ENCODE peak calls at places on chromosomes 1 and 21, in seven cellular contexts. Q is stomach, A is pancreas, E is left ventricle myocardium inferior, B is colonic mucosa, H is mesendoderm, I is AG04450. C is an unnamed sample.

GRCh38 chr1:156489166-156489934 is 11.2 kb downstream of the MEF2D start:
- DNase-seq in Q (no peak), A (no peak), E (peak), B (no peak), H (peak), I (no peak), C (no peak)

GRCh38 chr1:32724678-32725594 is 22.4 kb upstream of the SYNC start:
- DNase-seq in Q (peak), A (no peak), E (peak), B (peak), H (peak), I (peak), C (no peak)

GRCh38 chr1:175506081-175506480 is 237.3 kb downstream of the TNR start:
- DNase-seq in Q (no peak), A (no peak), E (no peak), B (no peak), H (no peak), I (no peak), C (no peak)

GRCh38 chr1:67616394-67616985 is 68.5 kb upstream of the GADD45A start:
- DNase-seq in Q (no peak), A (no peak), E (no peak), B (no peak), H (peak), I (no peak), C (no peak)

GRCh38 chr1:226772456-226773139 is 33.5 kb upstream of the ITPKB start:
- DNase-seq in Q (no peak), A (no peak), E (no peak), B (no peak), H (no peak), I (no peak), C (no peak)

GRCh38 chr1:150477733-150478132 is 9.5 kb upstream of the TARS2 start:
- DNase-seq in Q (no peak), A (no peak), E (no peak), B (no peak), H (no peak), I (peak), C (no peak)

GRCh38 chr1:156320560-156320959 is 17.5 kb downstream of the CCT3 start:
- DNase-seq in Q (no peak), A (no peak), E (no peak), B (no peak), H (no peak), I (no peak), C (no peak)

GRCh38 chr1:186819563-186819962 is 9.2 kb upstream of the PLA2G4A start:
- DNase-seq in Q (no peak), A (no peak), E (no peak), B (no peak), H (no peak), I (no peak), C (no peak)

GRCh38 chr1:81699234-81699633 is 101.5 kb upstream of the ADGRL2 start:
- DNase-seq in Q (no peak), A (no peak), E (no peak), B (no peak), H (peak), I (no peak), C (no peak)

GRCh38 chr21:31520506-31521163 is 138.9 kb upstream of the SOD1 start:
- DNase-seq in Q (no peak), A (no peak), E (no peak), B (no peak), H (no peak), I (peak), C (no peak)

GRCh38 chr21:41746744-41747006 is 20.2 kb downstream of the RIPK4 start:
- DNase-seq in Q (no peak), A (no peak), E (no peak), B (no peak), H (no peak), I (no peak), C (no peak)

GRCh38 chr1:37723390-37724078 is 31.2 kb downstream of the CDCA8 start:
- DNase-seq in Q (no peak), A (no peak), E (no peak), B (no peak), H (peak), I (no peak), C (no peak)

GRCh38 chr1:198656500-198656932 is 17.7 kb downstream of the PTPRC start:
- DNase-seq in Q (peak), A (no peak), E (no peak), B (peak), H (no peak), I (no peak), C (no peak)

GRCh38 chr21:42227909-42228708 is 9.2 kb downstream of the ABCG1 start:
- DNase-seq in Q (peak), A (no peak), E (peak), B (peak), H (peak), I (peak), C (no peak)

DNA sequence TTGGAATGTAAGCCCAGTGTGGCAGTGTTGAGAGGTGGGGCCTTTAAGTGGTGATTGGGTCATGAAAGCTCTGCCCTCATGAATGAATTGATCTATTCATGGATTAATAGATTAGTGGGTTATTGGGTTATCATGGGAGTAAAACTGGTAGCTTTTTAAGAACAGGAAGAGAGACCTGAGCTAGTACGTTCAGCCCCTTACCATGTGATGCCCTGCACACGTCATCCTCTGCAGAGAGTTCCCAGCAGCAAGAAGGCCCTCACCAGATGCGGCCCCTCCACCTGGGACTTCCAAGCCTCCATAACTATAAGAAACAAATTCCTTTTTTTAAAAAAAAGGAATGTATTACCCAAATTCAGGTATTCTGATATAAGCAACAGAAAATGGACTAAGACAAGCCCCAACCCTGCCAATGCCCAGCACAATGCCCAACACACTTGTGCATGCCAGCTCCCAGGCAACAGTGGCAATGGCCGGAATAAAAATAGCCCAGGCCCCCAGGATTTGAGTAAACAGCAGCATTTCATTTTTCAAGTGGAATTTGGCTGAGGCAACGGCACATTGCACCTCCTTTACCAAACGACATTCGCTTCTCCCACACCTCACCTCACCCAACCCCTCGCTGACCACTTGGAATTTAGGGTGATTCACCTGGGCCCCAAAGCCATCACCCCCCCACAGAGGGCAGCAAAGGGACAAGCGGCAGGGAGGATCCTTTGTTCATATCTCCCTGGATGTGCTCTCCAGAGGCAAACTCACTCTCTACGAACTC is 215.9 kb downstream of the TOMM20 start:
- DNase-seq in Q (peak), A (no peak), E (no peak), B (no peak), H (no peak), I (no peak), C (no peak)
- H3K27ac ChIP-seq in Q (peak), A (no peak), E (peak), B (no peak), H (no peak), I (no peak), C (no peak)

DNA sequence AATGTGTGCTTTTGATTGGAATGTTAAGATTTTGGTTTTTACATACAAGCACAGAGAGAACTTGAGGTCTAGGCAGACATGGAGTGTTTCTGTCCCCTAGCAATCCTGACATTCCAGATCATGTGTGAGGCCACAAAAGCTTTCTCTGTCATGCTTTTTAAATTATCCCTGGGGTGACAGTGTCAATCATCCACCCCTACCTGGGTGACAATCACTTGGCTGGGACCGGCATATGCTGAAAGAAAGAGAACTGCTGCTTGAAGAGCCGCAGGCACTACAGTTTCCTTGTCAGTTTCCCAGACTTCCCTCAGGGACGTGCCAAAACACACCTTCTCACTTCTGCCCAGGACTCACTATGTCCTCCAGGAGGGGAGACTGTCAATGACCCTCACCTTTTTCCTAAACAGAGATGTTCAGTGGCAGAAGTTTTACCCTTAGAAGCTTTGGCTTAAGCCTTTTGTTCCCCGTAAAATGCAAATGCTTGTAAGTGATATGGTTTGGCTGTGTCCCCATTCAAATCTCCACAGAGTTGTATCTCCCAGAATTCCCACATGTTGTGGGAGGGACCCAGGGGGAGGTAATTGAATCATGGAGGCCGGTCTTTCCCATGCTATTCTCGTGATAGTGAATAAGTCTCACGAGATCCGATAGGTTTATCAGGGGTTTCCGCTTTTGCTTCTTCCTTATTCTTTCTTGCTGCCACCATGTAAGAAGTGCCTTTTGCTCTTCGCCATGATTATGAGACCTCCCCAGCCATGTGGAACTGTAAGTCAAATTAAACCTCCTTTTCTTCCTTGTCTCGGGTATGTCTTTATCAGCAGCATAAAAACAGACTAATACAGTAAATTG is 217.4 kb downstream of the FGGY start:
- DNase-seq in Q (no peak), A (no peak), E (no peak), B (no peak), H (no peak), I (no peak), C (no peak)
- H3K4me3 ChIP-seq in Q (no peak), A (no peak), E (no peak), B (no peak), H (no peak), I (no peak), C (no peak)

GRCh38 chr21:34345091-34345871 is 18.5 kb upstream of the KCNE2 start:
- DNase-seq in Q (no peak), A (no peak), E (peak), B (no peak), H (no peak), I (no peak), C (no peak)
- H3K27ac ChIP-seq in Q (peak), A (no peak), E (peak), B (peak), H (no peak), I (peak), C (no peak)

DNA sequence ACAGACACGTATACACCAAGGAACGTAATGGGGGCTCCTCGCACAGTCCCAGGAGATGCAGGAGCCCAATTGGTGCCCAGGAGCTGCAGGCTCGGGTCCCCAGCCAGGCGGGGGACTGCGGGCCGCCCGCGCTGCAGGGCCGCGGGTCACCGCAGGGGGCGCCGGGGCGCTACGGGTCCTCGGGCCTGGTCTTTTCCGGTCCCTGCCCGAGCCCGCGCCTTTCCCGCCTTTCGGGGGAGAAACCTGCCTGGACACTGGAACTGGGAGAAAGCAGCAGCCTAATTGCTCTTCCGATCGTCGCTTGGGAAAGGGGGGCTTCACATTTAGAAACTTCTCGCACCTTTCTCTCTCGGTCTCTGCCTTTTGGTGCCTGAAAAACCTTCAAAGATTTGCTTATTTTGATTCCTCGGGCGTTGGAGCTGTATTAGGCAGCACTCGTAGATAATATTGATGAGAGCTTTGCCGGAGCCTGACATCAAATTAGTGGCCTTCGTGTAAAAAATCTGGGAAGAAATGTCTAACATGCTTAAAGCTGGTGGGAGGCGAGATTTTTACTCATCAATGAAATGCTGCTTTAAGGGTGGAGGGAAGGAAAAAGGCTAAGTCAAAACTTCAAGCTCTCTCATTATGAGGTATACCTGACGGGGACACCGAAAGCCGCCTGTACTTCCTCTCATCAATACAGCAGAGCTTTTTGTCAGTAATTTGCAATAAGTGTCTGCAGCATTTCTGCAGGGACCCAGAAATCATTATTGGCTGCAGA is 12.6 kb upstream of the BARHL2 start:
- DNase-seq in Q (no peak), A (no peak), E (no peak), B (no peak), H (peak), I (no peak), C (no peak)
- H3K4me3 ChIP-seq in Q (no peak), A (no peak), E (no peak), B (no peak), H (no peak), I (no peak), C (no peak)

GRCh38 chr1:111141245-111141644 is 1.2 kb downstream of the CEPT1 start:
- DNase-seq in Q (no peak), A (no peak), E (no peak), B (no peak), H (no peak), I (no peak), C (no peak)
- H3K27ac ChIP-seq in Q (peak), A (no peak), E (no peak), B (no peak), H (no peak), I (no peak), C (no peak)

DNA sequence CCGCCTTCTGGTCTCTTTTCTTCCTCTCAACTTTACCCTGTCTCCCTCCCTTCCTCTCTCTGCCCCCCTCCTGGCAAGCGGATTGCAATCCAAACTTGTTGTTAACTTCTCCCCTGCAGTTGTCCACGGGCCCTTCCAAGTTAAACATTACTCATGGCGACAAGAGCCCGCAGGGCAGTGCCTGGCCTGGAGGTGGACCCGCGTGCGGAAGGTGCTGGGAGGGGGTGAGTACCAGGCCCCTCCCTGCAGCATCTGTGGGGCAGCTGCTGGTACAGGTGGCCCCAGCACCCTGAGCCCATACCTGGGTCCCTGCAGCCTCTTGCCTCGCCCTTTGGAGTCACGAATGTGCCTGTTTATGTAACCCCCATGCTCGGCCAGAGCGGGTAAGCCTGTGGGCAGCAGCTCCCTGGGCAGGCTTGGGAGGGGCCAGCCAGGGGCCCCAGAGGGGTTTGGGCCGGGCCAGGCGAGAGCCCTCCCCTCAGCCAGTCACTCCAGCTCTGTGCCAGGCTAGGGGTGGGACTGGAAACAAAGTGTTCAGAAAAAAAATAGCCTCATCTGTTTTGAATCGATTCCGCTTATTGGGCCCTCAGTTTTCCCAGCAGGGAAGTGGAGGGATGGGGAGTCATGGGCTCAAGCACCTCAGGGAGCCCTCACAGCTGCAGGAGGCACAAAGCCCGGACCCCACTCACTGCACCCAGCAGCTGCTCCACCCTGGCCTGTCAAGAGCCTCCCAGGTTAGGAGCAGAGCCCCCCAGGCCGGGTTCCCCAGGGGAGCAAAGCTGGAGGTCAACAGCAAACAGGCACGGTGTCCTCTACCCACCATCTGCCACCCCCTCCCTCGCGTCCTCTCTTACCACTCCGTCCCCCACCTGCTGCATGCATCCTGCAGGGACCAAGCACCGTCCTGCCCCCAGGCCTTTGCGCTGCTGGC is 14.0 kb upstream of the FAAP20 start:
- DNase-seq in Q (peak), A (peak), E (peak), B (peak), H (no peak), I (no peak), C (no peak)
- H3K4me3 ChIP-seq in Q (no peak), A (no peak), E (no peak), B (no peak), H (no peak), I (no peak), C (no peak)

DNA sequence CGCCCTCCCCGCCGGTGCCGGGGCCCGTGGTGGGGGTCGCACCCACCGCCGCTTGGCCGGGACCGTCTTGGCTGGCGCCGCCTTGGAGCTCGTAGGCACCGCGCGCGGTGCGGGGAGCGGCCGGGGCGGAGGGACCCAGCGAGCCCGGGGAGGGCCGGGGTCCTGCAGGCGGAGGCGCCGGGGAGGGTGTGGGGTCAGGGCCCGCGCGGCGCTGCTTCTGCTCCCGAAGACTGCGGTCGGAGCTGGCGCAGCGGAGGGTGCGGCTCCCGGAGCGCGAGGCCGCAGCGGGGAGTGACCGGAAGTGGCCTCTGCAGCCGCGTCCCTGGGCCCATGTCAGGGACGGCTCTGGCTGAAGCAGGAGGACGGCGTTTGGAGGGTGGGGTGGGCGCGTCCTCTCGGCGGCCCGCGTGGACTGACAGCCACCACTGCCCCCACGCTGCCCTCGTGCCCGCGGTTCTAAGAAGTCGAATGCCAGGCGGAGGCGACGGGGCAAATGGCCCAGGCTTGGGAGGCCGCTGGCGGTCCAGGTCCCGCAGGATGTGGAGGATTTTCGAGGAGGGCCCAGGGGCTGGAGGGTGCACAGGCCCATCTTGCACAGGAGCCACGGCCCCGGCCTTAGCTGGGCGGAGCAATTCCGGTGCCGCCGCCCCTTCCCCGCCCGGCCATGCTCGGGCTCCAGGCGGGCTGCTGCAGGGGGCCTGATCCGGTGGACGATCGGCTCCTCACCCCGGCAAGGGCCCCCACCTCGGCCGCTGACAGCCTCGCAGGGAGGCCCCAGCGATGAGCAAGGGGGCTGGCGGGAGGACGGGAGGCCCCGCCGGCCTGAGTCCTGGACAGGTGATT is 7.7 kb upstream of the ZNF669 start:
- DNase-seq in Q (peak), A (peak), E (peak), B (peak), H (peak), I (peak), C (no peak)
- H3K27ac ChIP-seq in Q (peak), A (peak), E (peak), B (peak), H (no peak), I (no peak), C (no peak)

DNA sequence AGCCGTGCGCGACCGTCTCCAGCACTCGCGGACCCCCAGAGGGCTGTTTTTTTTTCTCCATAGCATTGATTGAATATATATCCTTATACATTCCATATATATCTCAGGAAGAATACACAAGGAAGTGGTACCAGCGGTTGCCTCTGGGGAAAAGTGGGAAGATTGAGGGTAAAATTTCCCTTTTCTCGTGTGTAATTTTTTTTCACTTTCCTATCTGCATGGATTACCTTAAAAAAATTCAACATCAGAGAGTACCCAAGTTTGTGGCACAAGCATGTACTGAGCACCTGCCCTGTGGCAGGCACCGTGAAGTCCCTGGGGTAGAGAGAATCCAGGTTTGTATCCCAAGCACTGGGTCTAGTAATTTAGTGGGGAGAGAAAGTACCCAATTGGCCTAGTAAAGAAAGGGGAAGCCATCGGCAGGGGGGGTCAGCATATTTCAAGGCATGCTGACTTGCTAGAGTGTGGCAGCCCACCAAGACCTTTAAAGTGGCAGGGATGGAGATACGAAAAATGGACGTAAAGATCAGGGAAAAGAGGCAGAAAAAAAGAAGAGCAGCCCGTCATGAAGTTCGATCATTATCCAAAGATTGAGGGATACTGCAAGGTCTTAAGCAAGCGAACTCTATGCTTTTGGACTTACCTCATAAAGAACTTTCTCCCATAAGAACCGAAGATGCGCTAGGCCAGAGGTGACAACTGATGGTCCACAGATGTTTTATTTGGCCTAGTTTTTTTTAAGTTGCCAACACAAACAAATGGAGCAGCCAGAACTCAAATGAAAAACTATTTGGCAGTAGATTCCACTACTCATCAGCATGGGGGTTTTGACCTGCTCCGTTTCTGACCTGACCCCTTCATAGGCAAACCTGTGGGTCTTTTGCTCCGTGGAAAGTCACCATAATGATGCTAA is 1.5 kb upstream of the HMGN1 start:
- DNase-seq in Q (no peak), A (no peak), E (no peak), B (peak), H (no peak), I (no peak), C (no peak)
- H3K4me3 ChIP-seq in Q (peak), A (peak), E (peak), B (peak), H (peak), I (peak), C (peak)

GRCh38 chr1:169395956-169396355 is 28.0 kb downstream of the BLZF1 start:
- DNase-seq in Q (no peak), A (no peak), E (no peak), B (no peak), H (no peak), I (no peak), C (no peak)
- H3K27ac ChIP-seq in Q (no peak), A (no peak), E (no peak), B (no peak), H (no peak), I (no peak), C (no peak)

C was measured in iPS DF 6.9.